ENCODE peak calls at places on chromosomes 6 and 20, in six cellular contexts. M is stomach, E is A549, V is endothelial cell of umbilical vein, W is heart left ventricle, H is transverse colon. G is an unnamed sample.

GRCh38 chr6:73455865-73456629 is 4.0 kb upstream of the CGAS start:
- DNase-seq in H (no peak), V (no peak), M (no peak), W (no peak), E (peak), G (peak)

GRCh38 chr6:144411506-144412165 is 126.5 kb downstream of the UTRN start:
- DNase-seq in E (no peak), V (no peak), M (no peak), W (no peak), H (no peak), G (no peak)

GRCh38 chr6:45376310-45377040 is 1.3 kb downstream of the SUPT3H start:
- DNase-seq in M (no peak), E (no peak), H (no peak), W (no peak), V (peak), G (peak)

GRCh38 chr6:91193446-91193845 is 606.6 kb upstream of the MAP3K7 start:
- DNase-seq in M (no peak), W (no peak), V (no peak), H (no peak), E (no peak), G (no peak)

GRCh38 chr20:25984933-25985332 is 288.3 kb upstream of the ZNF337 start:
- DNase-seq in H (peak), V (peak), W (peak), E (no peak), M (no peak), G (peak)

GRCh38 chr6:6707143-6707542 is 118.6 kb downstream of the LY86 start:
- DNase-seq in H (no peak), M (no peak), W (no peak), V (no peak), E (no peak), G (no peak)

GRCh38 chr6:56766806-56767178 is 124.1 kb upstream of the DST start:
- DNase-seq in V (peak), M (no peak), E (no peak), H (no peak), W (no peak), G (no peak)

GRCh38 chr20:55947701-55948100 is 57.6 kb downstream of the CBLN4 start:
- DNase-seq in E (no peak), W (no peak), V (no peak), H (no peak), M (no peak), G (no peak)

GRCh38 chr6:163415176-163415619 is 680 bp downstream of the QKI start:
- DNase-seq in M (no peak), H (no peak), V (no peak), W (peak), E (no peak), G (no peak)

GRCh38 chr6:161233986-161234620 is 39.8 kb downstream of the AGPAT4 start:
- DNase-seq in W (peak), M (peak), E (peak), H (peak), V (peak), G (no peak)

GRCh38 chr6:46541556-46541955 is 50.3 kb upstream of the RCAN2 start:
- DNase-seq in E (no peak), V (no peak), W (no peak), H (no peak), M (no peak), G (no peak)

GRCh38 chr20:56831795-56832194 is 202.7 kb downstream of the TFAP2C start:
- DNase-seq in M (no peak), H (no peak), E (no peak), W (no peak), V (no peak), G (no peak)

GRCh38 chr20:48635791-48636267 is 192.0 kb downstream of the PREX1 start:
- DNase-seq in E (peak), M (no peak), H (no peak), V (peak), W (peak), G (peak)

GRCh38 chr6:154377726-154378125 is 21.1 kb upstream of the IPCEF1 start:
- DNase-seq in M (no peak), W (no peak), E (no peak), V (no peak), H (no peak), G (no peak)

GRCh38 chr6:25369450-25370086 is 90.4 kb downstream of the CARMIL1 start:
- DNase-seq in E (no peak), H (peak), W (peak), M (peak), V (no peak), G (no peak)

GRCh38 chr20:36573103-36573797 is at the start of gene TGIF2:
- DNase-seq in W (peak), V (peak), E (peak), H (peak), M (peak), G (peak)

GRCh38 chr20:36575066-36575743 is 1.8 kb downstream of the TGIF2 start:
- DNase-seq in H (peak), V (peak), W (peak), M (peak), E (peak), G (peak)

GRCh38 chr20:36573798-36574277 is 441 bp downstream of the TGIF2 start:
- DNase-seq in W (peak), E (no peak), H (peak), V (peak), M (peak), G (peak)

GRCh38 chr20:36572701-36573102 is 695 bp upstream of the TGIF2 start:
- DNase-seq in H (peak), W (peak), M (peak), E (peak), V (no peak), G (peak)

DNA sequence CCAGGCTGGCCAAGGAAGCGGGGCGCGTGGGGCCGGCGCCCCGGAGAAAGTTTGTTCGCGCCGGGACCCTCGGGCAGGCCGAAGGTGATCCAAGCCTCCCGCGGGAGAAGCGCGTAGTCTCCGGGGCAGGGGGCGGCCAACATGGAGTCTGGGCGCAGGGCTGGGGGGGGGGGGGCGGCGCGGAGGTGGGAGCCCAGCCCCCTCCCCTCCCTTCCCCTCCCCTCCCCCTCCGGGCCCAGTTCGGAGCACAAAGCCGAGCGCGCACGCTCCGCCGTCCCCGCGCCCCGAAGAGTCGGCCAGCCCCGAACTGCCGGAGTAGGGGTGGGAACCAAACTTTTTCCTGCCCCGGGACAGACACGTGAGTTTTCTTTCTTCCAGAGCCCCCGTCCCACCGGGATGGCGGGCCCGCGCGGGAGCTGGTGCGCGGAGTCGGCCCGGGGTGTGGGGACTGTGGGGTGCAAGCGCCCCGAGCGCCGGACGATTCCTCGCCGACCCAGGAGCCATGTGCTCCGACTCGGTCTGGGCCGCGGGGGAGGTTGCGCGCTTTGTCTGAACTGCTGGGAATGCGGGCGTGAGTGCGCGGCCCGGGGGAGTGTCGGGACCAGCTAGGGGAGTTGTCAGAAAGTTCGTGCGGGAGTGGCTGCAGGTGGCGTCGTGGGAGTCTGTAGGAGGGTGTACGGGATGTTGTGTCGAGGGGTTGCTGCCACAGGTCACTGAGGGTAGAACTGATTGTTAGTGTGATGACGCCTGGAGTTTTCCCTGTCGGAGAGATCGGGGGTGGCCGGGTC is 1.1 kb downstream of the TGIF2 start:
- DNase-seq in W (peak), V (peak), M (peak), E (peak), H (peak), G (peak)
- TF ChIP-seq POLR2A in W (no peak), V (no peak), M (no peak), E (no peak), H (peak), G (no peak)

GRCh38 chr6:34202329-34203201 is 34.1 kb upstream of the HMGA1 start:
- DNase-seq in V (no peak), W (no peak), H (no peak), M (no peak), E (peak), G (no peak)
- TF ChIP-seq POLR2A in V (no peak), W (no peak), H (no peak), M (no peak), E (no peak), G (no peak)

GRCh38 chr6:75493400-75494064 is at the start of gene FILIP1:
- DNase-seq in H (peak), E (peak), M (no peak), V (no peak), W (peak), G (no peak)
- TF ChIP-seq POLR2A in H (peak), E (no peak), M (no peak), V (no peak), W (peak), G (no peak)

GRCh38 chr6:14117158-14118090 is at the start of gene CD83:
- DNase-seq in E (peak), V (peak), H (peak), M (peak), W (peak), G (peak)
- TF ChIP-seq POLR2A in E (no peak), V (no peak), H (peak), M (no peak), W (no peak), G (peak)

DNA sequence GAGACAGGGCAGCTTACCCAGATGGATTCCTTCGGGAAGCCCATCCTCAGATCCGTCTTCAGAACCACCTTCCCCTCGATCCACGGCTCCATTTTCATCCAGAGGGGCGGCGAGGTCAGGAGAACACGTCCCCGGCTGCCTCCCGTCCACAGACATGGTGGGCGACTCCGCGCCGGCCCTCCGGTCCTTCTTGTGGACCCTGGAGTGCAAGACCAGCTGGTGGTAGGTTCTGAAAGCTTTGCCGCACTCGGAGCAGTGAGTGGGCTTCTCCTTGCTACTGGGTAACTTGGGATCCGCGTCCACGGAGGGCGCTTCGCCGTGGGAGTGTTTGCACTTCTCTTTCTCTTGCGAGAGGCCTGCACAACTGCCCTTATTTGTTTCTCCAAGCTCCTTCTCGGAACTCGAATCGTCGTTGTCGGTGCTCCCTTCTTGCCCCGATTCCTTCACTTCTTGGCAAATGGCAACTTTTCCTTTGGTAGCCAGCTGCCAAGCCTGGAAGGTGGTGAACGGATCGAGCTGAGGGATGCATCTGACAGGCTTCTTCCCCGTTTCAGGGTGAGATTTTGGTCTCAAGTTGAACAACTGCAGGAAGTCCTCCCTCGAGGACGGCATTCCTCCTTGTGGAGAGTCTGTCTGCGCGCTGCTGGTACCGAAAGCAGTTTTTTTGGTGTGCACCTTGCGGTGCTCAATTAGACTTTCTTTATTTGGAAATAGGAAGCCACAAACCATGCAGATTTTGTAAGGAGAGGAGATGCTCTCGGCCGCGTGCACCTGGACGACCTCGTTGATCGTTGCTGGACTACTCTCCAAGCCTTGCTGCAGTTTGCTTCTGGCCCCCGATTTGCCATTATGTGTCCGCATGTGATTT is 12.0 kb downstream of the ZNF217 start:
- DNase-seq in H (peak), E (no peak), M (peak), W (no peak), V (no peak), G (no peak)
- TF ChIP-seq POLR2A in H (no peak), E (no peak), M (no peak), W (no peak), V (no peak), G (no peak)

G was measured in erythroblast.